ENCODE peak calls at places on chromosomes 12 and 14, in six cellular contexts. F is BE2C; Y is MM.1S; H is naive thymus-derived CD4-positive, alpha-beta T cell; R is IMR-90; Z is right lobe of liver. A is an unnamed sample. For H3K36me3 and H3K27me3, the result is how much of the 10 kb centered on the place peaks cover.

GRCh38 chr12:6708968-6709394 is 8.4 kb upstream of the PIANP start:
- DNase-seq in H (peak), R (no peak), Z (no peak), Y (no peak), F (no peak), A (no peak)

GRCh38 chr12:6326316-6326959 is 15.4 kb downstream of the TNFRSF1A start:
- DNase-seq in Z (peak), H (no peak), Y (no peak), F (peak), R (peak), A (peak)

GRCh38 chr12:51076235-51076930 is 7.0 kb downstream of the CSRNP2 start:
- DNase-seq in F (no peak), Y (no peak), H (no peak), R (no peak), Z (no peak), A (no peak)

GRCh38 chr12:121184425-121184824 is 25.5 kb upstream of the P2RX4 start:
- DNase-seq in H (no peak), Y (no peak), R (no peak), Z (no peak), F (no peak), A (no peak)

GRCh38 chr14:64649383-64649998 is 54.7 kb upstream of the PLEKHG3 start:
- DNase-seq in F (no peak), Y (no peak), Z (peak), H (no peak), R (no peak), A (no peak)

GRCh38 chr14:56390859-56391258 is 188.7 kb upstream of the TMEM260 start:
- DNase-seq in R (no peak), H (no peak), Z (no peak), F (no peak), Y (no peak), A (no peak)

GRCh38 chr14:94676495-94677238 is 64.5 kb downstream of the SERPINA3 start:
- DNase-seq in Y (no peak), H (no peak), R (no peak), F (no peak), Z (peak), A (no peak)

GRCh38 chr14:23079716-23080115 is 15.2 kb downstream of the ACIN1 start:
- DNase-seq in F (no peak), R (peak), H (no peak), Y (no peak), Z (no peak), A (no peak)

GRCh38 chr12:6827437-6827894 is 741 bp upstream of the P3H3 start:
- DNase-seq in Y (no peak), Z (no peak), H (no peak), F (peak), R (peak), A (peak)

GRCh38 chr14:91005716-91006115 is 54.7 kb downstream of the RPS6KA5 start:
- DNase-seq in Y (no peak), R (no peak), Z (no peak), H (no peak), F (no peak), A (no peak)

GRCh38 chr12:28425531-28425930 is 235.3 kb downstream of the CCDC91 start:
- DNase-seq in Y (no peak), F (no peak), R (no peak), H (no peak), Z (no peak), A (no peak)

GRCh38 chr12:304815-305214 is 42.2 kb upstream of the SLC6A13 start:
- DNase-seq in Z (no peak), R (peak), H (no peak), Y (no peak), F (no peak), A (no peak)

GRCh38 chr12:124920353-124920935 is 6.0 kb upstream of the UBC start:
- DNase-seq in Z (no peak), R (no peak), F (no peak), H (no peak), Y (no peak), A (no peak)

GRCh38 chr14:90891326-90891725 is 75.1 kb upstream of the TTC7B start:
- DNase-seq in R (no peak), Y (no peak), Z (no peak), H (no peak), F (no peak), A (no peak)

GRCh38 chr14:101031721-101032120 is 128.2 kb upstream of the RTL1 start:
- DNase-seq in F (peak), R (no peak), Z (no peak), Y (no peak), H (no peak), A (no peak)

GRCh38 chr14:34452258-34452822 is 9.7 kb downstream of the SPTSSA start:
- DNase-seq in R (no peak), Y (no peak), Z (no peak), H (no peak), F (no peak), A (no peak)

GRCh38 chr14:74691456-74691855 is 21.4 kb downstream of the AREL1 start:
- DNase-seq in H (no peak), R (no peak), F (no peak), Z (no peak), Y (no peak), A (no peak)

GRCh38 chr12:22415342-22416309 is 81.1 kb upstream of the ST8SIA1 start:
- DNase-seq in Z (no peak), R (no peak), F (no peak), H (no peak), Y (no peak), A (no peak)

GRCh38 chr14:72666610-72667009 is 227.3 kb downstream of the DPF3 start:
- DNase-seq in Z (no peak), F (no peak), Y (no peak), H (no peak), R (peak), A (no peak)

GRCh38 chr14:73949752-73950734 is at the start of the genes COQ6 and FAM161B:
- DNase-seq in Y (peak), R (peak), H (peak), Z (peak), F (peak), A (peak)

GRCh38 chr12:78101946-78102635 is 271.4 kb downstream of the NAV3 start:
- DNase-seq in R (no peak), Y (no peak), Z (no peak), F (no peak), H (no peak), A (no peak)

GRCh38 chr12:114982760-114983159 is 298.8 kb upstream of the TBX3 start:
- DNase-seq in R (no peak), H (no peak), Y (no peak), Z (no peak), F (peak), A (peak)

GRCh38 chr14:32407170-32407569 is 78.1 kb downstream of the AKAP6 start:
- DNase-seq in R (peak), Z (no peak), F (no peak), Y (no peak), H (no peak), A (no peak)

GRCh38 chr14:44962573-44963528 is 861 bp downstream of the TOGARAM1 start:
- DNase-seq in F (no peak), H (no peak), Z (peak), Y (peak), R (peak), A (peak)

GRCh38 chr14:68911594-68912227 is 67.4 kb downstream of the ACTN1 start:
- DNase-seq in F (peak), Y (peak), Z (peak), R (peak), H (peak), A (peak)

GRCh38 chr14:63993992-63994391 is 141.2 kb downstream of the SYNE2 start:
- DNase-seq in H (no peak), R (no peak), Y (no peak), F (no peak), Z (peak), A (no peak)

GRCh38 chr12:47802312-47802711 is 17.4 kb downstream of the HDAC7 start:
- DNase-seq in R (no peak), H (no peak), Z (no peak), F (no peak), Y (no peak), A (peak)

GRCh38 chr12:28622416-28622815 is 432.2 kb downstream of the CCDC91 start:
- DNase-seq in Y (no peak), R (peak), H (no peak), Z (no peak), F (no peak), A (no peak)

GRCh38 chr12:76883151-76883550 is 4.3 kb upstream of the CSRP2 start:
- DNase-seq in Y (no peak), H (no peak), F (no peak), Z (no peak), R (peak), A (peak)

GRCh38 chr12:81963651-81964050 is 204.5 kb upstream of the PPFIA2 start:
- DNase-seq in F (no peak), R (no peak), Y (no peak), H (no peak), Z (no peak), A (no peak)

GRCh38 chr12:123033392-123034021 is 53.0 kb downstream of the ARL6IP4 start:
- DNase-seq in F (no peak), R (no peak), Y (no peak), H (no peak), Z (no peak), A (no peak)

GRCh38 chr12:89731614-89732013 is 23.0 kb upstream of the ATP2B1 start:
- DNase-seq in Z (no peak), H (no peak), Y (no peak), R (peak), F (no peak), A (no peak)

GRCh38 chr12:125142601-125143000 is 77.4 kb downstream of the AACS start:
- DNase-seq in F (no peak), Z (no peak), R (no peak), H (no peak), Y (no peak), A (no peak)

GRCh38 chr12:77625441-77625840 is 205.3 kb upstream of the NAV3 start:
- DNase-seq in F (no peak), Z (no peak), R (peak), H (no peak), Y (no peak), A (no peak)

GRCh38 chr14:51398898-51399297 is 158.9 kb downstream of the TMX1 start:
- DNase-seq in Y (no peak), H (no peak), Z (no peak), F (no peak), R (peak), A (no peak)

GRCh38 chr14:51396222-51396815 is 156.3 kb downstream of the TMX1 start:
- DNase-seq in R (peak), H (no peak), F (peak), Y (no peak), Z (no peak), A (no peak)

GRCh38 chr14:51394804-51395203 is 154.8 kb downstream of the TMX1 start:
- DNase-seq in Y (no peak), Z (no peak), R (no peak), H (no peak), F (no peak), A (no peak)

GRCh38 chr14:51394391-51394790 is 154.3 kb downstream of the TMX1 start:
- DNase-seq in R (peak), H (no peak), F (no peak), Z (no peak), Y (no peak), A (no peak)

GRCh38 chr14:51395361-51395849 is 155.4 kb downstream of the TMX1 start:
- DNase-seq in Z (no peak), H (no peak), R (peak), F (peak), Y (no peak), A (no peak)
- H3K4me3 ChIP-seq in Z (no peak), H (no peak), R (no peak), F (no peak), Y (no peak), A (no peak)

DNA sequence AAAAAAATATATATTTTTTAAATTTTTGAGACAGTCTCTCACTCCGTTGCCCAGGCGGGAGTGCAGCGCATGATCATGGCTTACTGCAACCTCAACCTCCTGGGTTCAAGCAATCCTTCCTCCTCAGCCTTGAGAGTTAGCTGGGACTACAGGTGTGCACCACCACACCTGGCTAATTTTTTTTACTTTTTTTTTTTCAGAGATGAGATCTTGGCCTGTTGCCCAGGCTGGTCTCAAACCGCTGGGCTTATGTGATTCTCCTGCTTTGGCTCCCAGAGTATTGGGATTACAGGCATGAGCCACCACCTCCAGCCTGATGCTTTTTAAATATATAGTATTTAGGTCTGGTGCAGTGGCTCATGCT is 24.5 kb downstream of the MDM2 start:
- DNase-seq in Z (no peak), Y (no peak), R (no peak), F (no peak), H (no peak), A (no peak)
- H3K36me3 ChIP-seq in Z (under half), Y (under half), R (half or more), F (under half), H (under half), A (under half)

GRCh38 chr14:36579573-36580140 is 2.8 kb downstream of the NKX2-8 start:
- DNase-seq in R (no peak), F (no peak), Y (no peak), Z (no peak), H (no peak), A (peak)

GRCh38 chr14:36582011-36582873 is at the start of gene NKX2-8:
- DNase-seq in H (no peak), Y (no peak), Z (no peak), F (no peak), R (no peak), A (peak)

GRCh38 chr14:36580141-36580855 is 2.1 kb downstream of the NKX2-8 start:
- DNase-seq in Z (no peak), R (no peak), Y (no peak), F (no peak), H (no peak), A (peak)

GRCh38 chr14:36582874-36583241 is 444 bp upstream of the NKX2-8 start:
- DNase-seq in F (no peak), Z (no peak), R (no peak), H (no peak), Y (no peak), A (peak)

GRCh38 chr14:36580856-36581831 is 1.3 kb downstream of the NKX2-8 start:
- DNase-seq in Z (no peak), F (no peak), Y (no peak), H (no peak), R (peak), A (peak)
- H3K27me3 ChIP-seq in Z (under half), F (half or more), Y (under half), H (under half), R (half or more), A (half or more)

GRCh38 chr12:52311282-52311643 is 9.9 kb downstream of the KRT83 start:
- DNase-seq in Y (no peak), F (no peak), H (no peak), R (no peak), Z (no peak), A (no peak)

GRCh38 chr12:52308807-52309425 is 12.3 kb downstream of the KRT83 start:
- DNase-seq in H (no peak), Y (no peak), R (no peak), Z (peak), F (no peak), A (no peak)

GRCh38 chr12:52305921-52306705 is 14.8 kb upstream of the KRT81 start:
- DNase-seq in F (no peak), Z (no peak), H (no peak), Y (no peak), R (no peak), A (peak)

GRCh38 chr12:52310622-52311281 is 10.4 kb downstream of the KRT83 start:
- DNase-seq in H (no peak), Y (no peak), Z (no peak), R (peak), F (no peak), A (no peak)

GRCh38 chr12:52307836-52308806 is 13.1 kb downstream of the KRT83 start:
- DNase-seq in Y (no peak), Z (peak), H (no peak), F (peak), R (peak), A (peak)
- H3K4me3 ChIP-seq in Y (peak), Z (no peak), H (no peak), F (peak), R (peak), A (peak)

DNA sequence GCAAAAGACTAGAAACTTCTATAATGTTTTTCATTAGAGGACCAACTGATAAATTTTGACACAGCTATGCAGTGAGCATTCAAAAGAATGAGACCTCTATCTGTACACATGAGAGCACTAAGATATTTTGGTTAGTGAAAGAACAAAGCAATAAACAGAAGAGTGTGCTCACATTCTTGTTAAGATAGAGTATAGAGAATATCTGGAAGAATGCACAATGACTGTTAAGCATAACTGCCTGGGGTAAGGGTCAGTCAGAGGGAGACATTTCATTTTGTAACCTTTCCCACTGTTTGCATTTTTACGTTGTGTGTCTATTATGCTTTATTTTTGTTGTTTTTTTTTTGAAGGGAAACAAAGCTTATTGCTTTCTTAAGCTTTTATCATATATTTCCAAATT is 20.7 kb downstream of the KCNMB4 start:
- DNase-seq in F (no peak), H (no peak), Z (no peak), R (no peak), Y (no peak), A (no peak)
- H3K36me3 ChIP-seq in F (under half), H (under half), Z (under half), R (under half), Y (under half), A (under half)

GRCh38 chr14:54221432-54221803 is 175.4 kb upstream of the CDKN3 start:
- DNase-seq in Z (no peak), F (no peak), Y (no peak), H (no peak), R (no peak), A (no peak)
- H3K27me3 ChIP-seq in Z (under half), F (under half), Y (under half), H (under half), R (under half), A (under half)

GRCh38 chr12:54059668-54060067 is 6.0 kb downstream of the HOXC4 start:
- DNase-seq in F (no peak), H (no peak), Y (no peak), R (no peak), Z (no peak), A (peak)

GRCh38 chr12:54060975-54061778 is 7.5 kb downstream of the HOXC4 start:
- DNase-seq in Z (no peak), F (no peak), R (no peak), Y (no peak), H (no peak), A (no peak)

GRCh38 chr12:54060174-54060974 is 6.7 kb downstream of the HOXC4 start:
- DNase-seq in Z (no peak), Y (no peak), R (no peak), H (no peak), F (no peak), A (peak)

GRCh38 chr12:54056110-54056509 is 2.5 kb downstream of the HOXC4 start:
- DNase-seq in R (no peak), H (no peak), Z (no peak), Y (no peak), F (no peak), A (no peak)

GRCh38 chr12:54058189-54058917 is 4.7 kb downstream of the HOXC4 start:
- DNase-seq in H (no peak), F (no peak), R (no peak), Z (no peak), Y (no peak), A (peak)
- H3K4me3 ChIP-seq in H (no peak), F (no peak), R (no peak), Z (no peak), Y (no peak), A (no peak)